ENCODE peak calls at places on chromosome 4, in six cellular contexts. P, I, Q, Z, N and L are unnamed samples.

GRCh38 chr4:151199496-151200190 is 77.3 kb upstream of the PRSS48 start:
- DNase-seq in P (peak), I (no peak), Q (no peak), Z (no peak), N (no peak), L (no peak)

GRCh38 chr4:17889692-17890091 is 78.9 kb downstream of the NCAPG start:
- DNase-seq in P (no peak), I (no peak), Q (no peak), Z (no peak), N (no peak), L (no peak)

GRCh38 chr4:1200425-1201035 is 28.1 kb upstream of the SPON2 start:
- DNase-seq in P (no peak), I (peak), Q (no peak), Z (peak), N (no peak), L (peak)

GRCh38 chr4:75180790-75181776 is 248.2 kb downstream of the PARM1 start:
- DNase-seq in P (no peak), I (no peak), Q (no peak), Z (peak), N (no peak), L (no peak)

GRCh38 chr4:76718021-76718420 is 179.9 kb downstream of the SOWAHB start:
- DNase-seq in P (no peak), I (no peak), Q (no peak), Z (no peak), N (no peak), L (no peak)

GRCh38 chr4:158255727-158256324 is 45.5 kb downstream of the TMEM144 start:
- DNase-seq in P (no peak), I (no peak), Q (no peak), Z (no peak), N (no peak), L (peak)

GRCh38 chr4:143374771-143375170 is 38.1 kb downstream of the GAB1 start:
- DNase-seq in P (no peak), I (no peak), Q (no peak), Z (peak), N (no peak), L (no peak)

GRCh38 chr4:6032249-6033244 is 14.3 kb upstream of the C4orf50 start:
- DNase-seq in P (no peak), I (no peak), Q (peak), Z (no peak), N (no peak), L (no peak)

GRCh38 chr4:187294861-187295260 is 571.2 kb upstream of the FAT1 start:
- DNase-seq in P (no peak), I (no peak), Q (no peak), Z (no peak), N (no peak), L (peak)

GRCh38 chr4:150328496-150328895 is 250.3 kb downstream of the DCLK2 start:
- DNase-seq in P (no peak), I (no peak), Q (no peak), Z (no peak), N (no peak), L (no peak)

GRCh38 chr4:3791910-3792542 is 25.8 kb downstream of the ADRA2C start:
- DNase-seq in P (no peak), I (no peak), Q (no peak), Z (peak), N (no peak), L (no peak)

GRCh38 chr4:169604131-169604900 is 8.1 kb downstream of the NEK1 start:
- DNase-seq in P (no peak), I (no peak), Q (no peak), Z (no peak), N (no peak), L (no peak)

GRCh38 chr4:54227261-54228063 is 1.6 kb upstream of the PDGFRA start:
- DNase-seq in P (no peak), I (peak), Q (peak), Z (peak), N (no peak), L (no peak)

GRCh38 chr4:82848706-82849105 is 42.2 kb downstream of the SEC31A start:
- DNase-seq in P (no peak), I (no peak), Q (no peak), Z (no peak), N (no peak), L (no peak)

GRCh38 chr4:3342182-3342854 is 49.5 kb downstream of the RGS12 start:
- DNase-seq in P (no peak), I (no peak), Q (no peak), Z (no peak), N (no peak), L (peak)

GRCh38 chr4:6621556-6621927 is 18.9 kb upstream of the MRFAP1 start:
- DNase-seq in P (no peak), I (no peak), Q (no peak), Z (peak), N (no peak), L (no peak)

GRCh38 chr4:138832563-138832962 is 183.0 kb upstream of the NOCT start:
- DNase-seq in P (no peak), I (no peak), Q (no peak), Z (no peak), N (no peak), L (no peak)

GRCh38 chr4:38232741-38233140 is 272.5 kb downstream of the PTTG2 start:
- DNase-seq in P (no peak), I (no peak), Q (no peak), Z (no peak), N (no peak), L (no peak)

GRCh38 chr4:40916880-40917279 is 167.1 kb downstream of the NSUN7 start:
- DNase-seq in P (no peak), I (peak), Q (no peak), Z (peak), N (no peak), L (no peak)

GRCh38 chr4:85955614-85956295 is 404.1 kb downstream of the MAPK10 start:
- DNase-seq in P (no peak), I (no peak), Q (no peak), Z (peak), N (no peak), L (no peak)